ENCODE peak calls at places on chromosomes 5 and 9, in nine cellular contexts. Z is tibial nerve, R is A549, K is heart left ventricle, O is GM12891, H is IMR-90, U is transverse colon, M is esophagus squamous epithelium, X is K562. A is an unnamed sample.

GRCh38 chr9:77857513-77858298 is 173.9 kb downstream of the GNAQ start:
- DNase-seq in Z (no peak), R (no peak), K (no peak), O (no peak), H (no peak), U (no peak), M (no peak), X (no peak), A (no peak)

GRCh38 chr5:120140510-120140909 is 323.6 kb upstream of the PRR16 start:
- DNase-seq in Z (no peak), R (no peak), K (no peak), O (no peak), H (no peak), U (no peak), M (no peak), X (no peak), A (peak)

GRCh38 chr5:82388186-82388585 is 110.0 kb upstream of the RPS23 start:
- DNase-seq in Z (no peak), R (no peak), K (no peak), O (no peak), H (peak), U (no peak), M (no peak), X (no peak), A (no peak)

GRCh38 chr5:173786296-173787187 is 101.6 kb upstream of the CPEB4 start:
- DNase-seq in Z (no peak), R (no peak), K (no peak), O (peak), H (no peak), U (no peak), M (no peak), X (peak), A (peak)

GRCh38 chr5:80159133-80159815 is 96.6 kb downstream of the SERINC5 start:
- DNase-seq in Z (no peak), R (no peak), K (no peak), O (no peak), H (no peak), U (no peak), M (no peak), X (no peak), A (no peak)

GRCh38 chr5:25688156-25688555 is 1043.4 kb upstream of the CDH10 start:
- DNase-seq in Z (no peak), R (no peak), K (no peak), O (no peak), H (no peak), U (no peak), M (no peak), X (no peak), A (no peak)

GRCh38 chr5:146079695-146080361 is 25.5 kb downstream of the PLAC8L1 start:
- DNase-seq in Z (no peak), R (no peak), K (no peak), O (no peak), H (peak), U (no peak), M (no peak), X (no peak), A (no peak)

GRCh38 chr9:133726401-133727276 is 11.5 kb downstream of the SARDH start:
- DNase-seq in Z (peak), R (peak), K (peak), O (no peak), H (peak), U (peak), M (no peak), X (peak), A (peak)

GRCh38 chr9:104586496-104587180 is 12.6 kb downstream of the OR13C5 start:
- DNase-seq in Z (no peak), R (no peak), K (no peak), O (no peak), H (no peak), U (no peak), M (no peak), X (no peak), A (no peak)

GRCh38 chr5:107476783-107477182 is 194.0 kb downstream of the EFNA5 start:
- DNase-seq in Z (no peak), R (peak), K (no peak), O (peak), H (no peak), U (peak), M (no peak), X (no peak), A (no peak)

GRCh38 chr5:170132642-170133448 is 27.1 kb downstream of the FOXI1 start:
- DNase-seq in Z (no peak), R (peak), K (no peak), O (no peak), H (peak), U (no peak), M (no peak), X (no peak), A (no peak)

GRCh38 chr9:134222018-134222573 is 57.7 kb upstream of the RNU6ATAC start:
- DNase-seq in Z (no peak), R (no peak), K (peak), O (no peak), H (no peak), U (no peak), M (no peak), X (no peak), A (no peak)

GRCh38 chr5:67494186-67494842 is 297.7 kb upstream of the CD180 start:
- DNase-seq in Z (no peak), R (no peak), K (no peak), O (no peak), H (no peak), U (no peak), M (no peak), X (no peak), A (no peak)

GRCh38 chr5:128538249-128539037 is 398 bp upstream of the FBN2 start:
- DNase-seq in Z (peak), R (peak), K (peak), O (no peak), H (peak), U (peak), M (no peak), X (no peak), A (no peak)

GRCh38 chr9:137007060-137007815 is 10.9 kb upstream of the CLIC3 start:
- DNase-seq in Z (no peak), R (no peak), K (no peak), O (no peak), H (peak), U (no peak), M (no peak), X (no peak), A (no peak)

GRCh38 chr9:128008171-128008570 is 27.4 kb upstream of the EEIG1 start:
- DNase-seq in Z (no peak), R (no peak), K (no peak), O (no peak), H (no peak), U (no peak), M (no peak), X (no peak), A (no peak)

GRCh38 chr5:5658226-5658625 is 235.7 kb downstream of the ICE1 start:
- DNase-seq in Z (no peak), R (peak), K (no peak), O (no peak), H (no peak), U (peak), M (no peak), X (no peak), A (no peak)

GRCh38 chr5:163586431-163587033 is 81.1 kb downstream of the MAT2B start:
- DNase-seq in Z (no peak), R (no peak), K (no peak), O (no peak), H (no peak), U (no peak), M (no peak), X (no peak), A (no peak)

GRCh38 chr5:40485021-40485998 is 194.4 kb upstream of the PTGER4 start:
- DNase-seq in Z (no peak), R (no peak), K (no peak), O (no peak), H (no peak), U (no peak), M (no peak), X (no peak), A (no peak)

GRCh38 chr5:36875051-36875788 is 1.3 kb upstream of the NIPBL start:
- DNase-seq in Z (peak), R (peak), K (peak), O (no peak), H (peak), U (peak), M (no peak), X (peak), A (peak)

GRCh38 chr9:127711226-127711701 is 4.2 kb downstream of the PTRH1 start:
- DNase-seq in Z (no peak), R (no peak), K (peak), O (no peak), H (no peak), U (no peak), M (no peak), X (no peak), A (no peak)

GRCh38 chr9:121398374-121398773 is 28.3 kb upstream of the STOM start:
- DNase-seq in Z (no peak), R (no peak), K (no peak), O (no peak), H (peak), U (no peak), M (no peak), X (no peak), A (no peak)

GRCh38 chr5:56699588-56699987 is 115.8 kb upstream of the MAP3K1 start:
- DNase-seq in Z (no peak), R (no peak), K (no peak), O (no peak), H (no peak), U (no peak), M (no peak), X (no peak), A (no peak)

GRCh38 chr5:18395126-18396110 is 761.2 kb downstream of the TAF11L14 start:
- DNase-seq in Z (no peak), R (no peak), K (no peak), O (no peak), H (no peak), U (no peak), M (no peak), X (no peak), A (no peak)

GRCh38 chr9:93397664-93398381 is 53.7 kb upstream of the FAM120A start:
- DNase-seq in Z (no peak), R (no peak), K (no peak), O (no peak), H (peak), U (no peak), M (no peak), X (no peak), A (no peak)

GRCh38 chr9:131524578-131525315 is 6.3 kb downstream of the UCK1 start:
- DNase-seq in Z (no peak), R (no peak), K (no peak), O (no peak), H (peak), U (no peak), M (no peak), X (no peak), A (no peak)

GRCh38 chr9:126438757-126439401 is 112.2 kb downstream of the MVB12B start:
- DNase-seq in Z (no peak), R (no peak), K (no peak), O (no peak), H (no peak), U (no peak), M (no peak), X (no peak), A (no peak)

GRCh38 chr5:91269198-91269597 is 113.9 kb downstream of the ARRDC3 start:
- DNase-seq in Z (no peak), R (no peak), K (no peak), O (no peak), H (no peak), U (no peak), M (no peak), X (no peak), A (no peak)

GRCh38 chr5:168332042-168332441 is 40.6 kb downstream of the WWC1 start:
- DNase-seq in Z (no peak), R (no peak), K (no peak), O (no peak), H (no peak), U (no peak), M (no peak), X (no peak), A (no peak)

GRCh38 chr5:138336952-138337684 is 948 bp upstream of the FAM53C start:
- DNase-seq in Z (peak), R (peak), K (no peak), O (no peak), H (peak), U (peak), M (no peak), X (peak), A (peak)

GRCh38 chr5:10913846-10914245 is 152.8 kb upstream of the DAP start:
- DNase-seq in Z (no peak), R (peak), K (no peak), O (no peak), H (peak), U (no peak), M (no peak), X (peak), A (peak)

GRCh38 chr5:35281613-35282012 is 51.3 kb upstream of the PRLR start:
- DNase-seq in Z (no peak), R (no peak), K (no peak), O (no peak), H (no peak), U (no peak), M (no peak), X (no peak), A (no peak)

GRCh38 chr5:137146402-137146889 is 352.7 kb downstream of the SPOCK1 start:
- DNase-seq in Z (no peak), R (peak), K (no peak), O (no peak), H (peak), U (no peak), M (no peak), X (no peak), A (no peak)

GRCh38 chr9:130824616-130825015 is 10.4 kb upstream of the ABL1 start:
- DNase-seq in Z (no peak), R (no peak), K (no peak), O (no peak), H (no peak), U (no peak), M (no peak), X (peak), A (no peak)

GRCh38 chr5:157546456-157547100 is 29.0 kb downstream of the ADAM19 start:
- DNase-seq in Z (no peak), R (no peak), K (no peak), O (no peak), H (peak), U (no peak), M (no peak), X (no peak), A (no peak)

GRCh38 chr9:14238518-14238917 is 75.4 kb downstream of the NFIB start:
- DNase-seq in Z (no peak), R (peak), K (no peak), O (no peak), H (peak), U (no peak), M (no peak), X (no peak), A (no peak)

GRCh38 chr9:97387936-97388684 is 23.8 kb upstream of the TDRD7 start:
- DNase-seq in Z (no peak), R (no peak), K (no peak), O (no peak), H (no peak), U (no peak), M (no peak), X (no peak), A (no peak)

GRCh38 chr9:5629312-5630037 is 568 bp downstream of the RIC1 start:
- DNase-seq in Z (peak), R (peak), K (peak), O (no peak), H (no peak), U (peak), M (no peak), X (peak), A (peak)
- TF ChIP-seq POLR2A in Z (no peak), R (no peak), K (no peak), O (no peak), H (no peak), U (no peak), M (no peak), X (no peak), A (peak)

DNA sequence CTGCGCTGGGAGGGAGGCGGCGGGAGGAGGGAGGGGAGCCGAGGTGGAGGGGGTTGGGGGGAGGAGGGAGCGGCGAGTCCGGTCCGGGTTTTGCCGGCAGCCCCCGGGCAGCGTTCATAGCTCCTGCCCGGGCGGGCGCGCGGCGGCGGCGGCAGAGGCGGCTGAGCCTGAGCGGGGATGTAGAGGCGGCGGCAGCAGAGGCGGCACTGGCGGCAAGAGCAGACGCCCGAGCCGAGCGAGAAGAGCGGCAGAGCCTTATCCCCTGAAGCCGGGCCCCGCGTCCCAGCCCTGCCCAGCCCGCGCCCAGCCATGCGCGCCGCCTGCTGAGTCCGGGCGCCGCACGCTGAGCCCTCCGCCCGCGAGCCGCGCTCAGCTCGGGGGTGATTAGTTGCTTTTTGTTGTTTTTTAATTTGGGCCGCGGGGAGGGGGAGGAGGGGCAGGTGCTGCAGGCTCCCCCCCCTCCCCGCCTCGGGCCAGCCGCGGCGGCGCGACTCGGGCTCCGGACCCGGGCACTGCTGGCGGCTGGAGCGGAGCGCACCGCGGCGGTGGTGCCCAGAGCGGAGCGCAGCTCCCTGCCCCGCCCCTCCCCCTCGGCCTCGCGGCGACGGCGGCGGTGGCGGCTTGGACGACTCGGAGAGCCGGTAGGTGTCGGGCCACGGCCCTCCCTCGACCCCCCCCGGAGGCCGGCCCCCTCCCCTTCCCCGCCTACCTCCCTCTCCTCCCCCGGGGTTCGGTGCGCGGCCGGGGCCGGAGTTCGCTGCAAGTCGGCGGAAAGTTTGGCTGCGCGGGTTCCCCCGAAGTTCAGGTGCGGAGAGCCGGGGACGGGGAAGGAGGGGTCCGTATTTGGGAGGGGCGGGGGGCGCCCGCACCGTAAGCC is at the start of gene CXXC5:
- DNase-seq in Z (no peak), R (peak), K (peak), O (peak), H (peak), U (peak), M (no peak), X (peak), A (peak)
- TF ChIP-seq POLR2A in Z (peak), R (peak), K (no peak), O (no peak), H (peak), U (peak), M (peak), X (peak), A (peak)

GRCh38 chr9:23849379-23849778 is 23.3 kb upstream of the ELAVL2 start:
- DNase-seq in Z (no peak), R (no peak), K (no peak), O (no peak), H (no peak), U (no peak), M (no peak), X (no peak), A (peak)
- TF ChIP-seq POLR2A in Z (no peak), R (no peak), K (no peak), O (no peak), H (no peak), U (no peak), M (no peak), X (no peak), A (no peak)

DNA sequence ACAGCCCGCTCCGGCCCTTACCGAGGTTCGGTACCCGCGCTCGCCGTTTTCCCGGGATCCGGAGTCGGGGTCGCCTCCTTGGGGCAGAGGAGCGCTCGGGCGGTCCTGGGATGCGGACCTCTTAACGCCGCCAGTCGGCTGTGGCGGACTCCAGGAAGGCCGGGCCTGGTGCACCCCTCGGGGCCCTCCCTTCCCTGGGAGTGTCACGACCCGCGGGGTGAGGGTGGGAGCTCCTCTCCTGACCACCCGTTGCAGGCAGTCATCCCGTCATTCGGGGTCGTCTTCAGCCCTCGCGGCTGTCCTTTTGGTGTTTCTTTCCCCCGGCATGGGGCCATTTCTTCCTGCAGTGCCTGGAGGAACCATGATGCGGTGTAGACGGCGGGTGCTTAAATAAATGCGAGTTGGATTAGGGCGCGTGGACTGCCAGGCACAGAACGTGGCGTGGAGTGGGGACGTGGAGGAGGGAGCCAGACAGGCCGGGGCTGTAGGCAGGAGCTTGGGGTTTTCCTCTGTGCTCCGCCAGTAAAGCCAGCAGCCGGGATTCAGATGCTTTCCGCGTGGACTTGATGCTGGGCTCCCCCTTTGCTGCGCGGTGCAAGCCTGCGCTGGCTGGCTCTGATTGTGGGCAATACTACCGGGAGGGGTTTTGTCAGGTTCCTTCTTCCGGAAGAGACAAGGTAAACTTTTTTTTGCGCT is 793 bp downstream of the KDM4C start:
- DNase-seq in Z (no peak), R (peak), K (peak), O (peak), H (peak), U (peak), M (no peak), X (peak), A (peak)
- TF ChIP-seq POLR2A in Z (no peak), R (no peak), K (no peak), O (peak), H (peak), U (peak), M (peak), X (no peak), A (no peak)

DNA sequence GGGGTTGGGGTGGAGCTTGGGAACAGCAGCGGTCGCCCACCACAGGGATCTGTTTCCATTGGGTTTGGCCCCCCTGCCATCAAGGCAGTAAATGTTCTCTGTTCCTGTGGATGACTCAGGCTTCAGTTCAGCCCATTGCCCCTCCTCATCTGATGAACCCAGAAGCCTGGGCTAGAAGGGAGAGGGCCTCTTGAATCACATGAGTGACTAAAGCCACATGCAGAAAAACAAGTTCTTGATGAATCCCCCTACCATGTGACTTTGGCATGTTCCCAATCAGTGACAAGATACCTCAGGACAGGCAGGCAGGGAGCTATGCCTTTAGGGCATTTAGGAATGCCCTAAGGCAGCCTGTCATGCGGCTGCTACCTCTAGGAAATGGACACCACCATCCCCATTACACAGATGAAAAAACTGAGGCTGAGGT is 2.5 kb downstream of the SH3PXD2B start:
- DNase-seq in Z (no peak), R (peak), K (no peak), O (no peak), H (peak), U (peak), M (no peak), X (no peak), A (no peak)
- TF ChIP-seq POLR2A in Z (no peak), R (no peak), K (no peak), O (no peak), H (no peak), U (no peak), M (no peak), X (no peak), A (no peak)